ENCODE peak calls at places on chromosome 11, in four cellular contexts. I is DMS53; U is IMR-90; G is stimulated activated CD4-positive, alpha-beta T cell treated with anti-CD3 and anti-CD28 coated beads, Interleukin-2, amount 100 ng/mL, for 48 hours. E is an unnamed sample.
A peak's percentile ranks its signal among the peaks of the same experiment; 100 is the strongest.

GRCh38 chr11:10329935-10330334 is 25.1 kb downstream of the ADM start:
- DNase-seq in I (no peak), U (peak; percentile 96), G (no peak), E (peak; percentile 26)

GRCh38 chr11:117045196-117045595 is 53.0 kb downstream of the SIK3 start:
- DNase-seq in I (no peak), U (peak; percentile 61), G (no peak), E (no peak)

GRCh38 chr11:100105605-100106358 is 581.3 kb upstream of the ARHGAP42 start:
- DNase-seq in I (peak; percentile 89), U (no peak), G (no peak), E (no peak)

GRCh38 chr11:1943977-1944376 is 3.2 kb upstream of the MRPL23 start:
- DNase-seq in I (peak; percentile 59), U (peak; percentile 5), G (no peak), E (no peak)

GRCh38 chr11:8488395-8488794 is 105.6 kb downstream of the STK33 start:
- DNase-seq in I (no peak), U (no peak), G (no peak), E (no peak)

GRCh38 chr11:61543606-61544306 is 35.2 kb downstream of the LRRC10B start:
- DNase-seq in I (peak; percentile 58), U (peak; percentile 57), G (no peak), E (no peak)

GRCh38 chr11:17972987-17973386 is 39.9 kb downstream of the SERGEF start:
- DNase-seq in I (peak; percentile 45), U (peak; percentile 93), G (no peak), E (no peak)

GRCh38 chr11:14793546-14793945 is 98.5 kb downstream of the CYP2R1 start:
- DNase-seq in I (no peak), U (no peak), G (no peak), E (no peak)

GRCh38 chr11:73582636-73583035 is 15.3 kb downstream of the FAM168A start:
- DNase-seq in I (no peak), U (no peak), G (no peak), E (no peak)

GRCh38 chr11:46346886-46347636 is at the start of gene DGKZ:
- DNase-seq in I (peak; percentile 88), U (peak; percentile 74), G (peak; percentile 95), E (no peak)

GRCh38 chr11:61587951-61588695 is 7.2 kb upstream of the SYT7 start:
- DNase-seq in I (peak; percentile 92), U (no peak), G (peak; percentile 69), E (no peak)

GRCh38 chr11:87859583-87859982 is 315.7 kb downstream of the RAB38 start:
- DNase-seq in I (no peak), U (no peak), G (no peak), E (no peak)

GRCh38 chr11:128776088-128776433 is 82.2 kb downstream of the FLI1 start:
- DNase-seq in I (no peak), U (no peak), G (no peak), E (no peak)

GRCh38 chr11:131899954-131900580 is 529.7 kb downstream of the NTM start:
- DNase-seq in I (no peak), U (no peak), G (no peak), E (no peak)

GRCh38 chr11:25449100-25449499 is 882.8 kb upstream of the ANO3 start:
- DNase-seq in I (no peak), U (no peak), G (no peak), E (no peak)

GRCh38 chr11:100791873-100792272 is 104.8 kb downstream of the ARHGAP42 start:
- DNase-seq in I (no peak), U (peak; percentile 17), G (no peak), E (no peak)

GRCh38 chr11:2510626-2511402 is 66.0 kb downstream of the KCNQ1 start:
- DNase-seq in I (no peak), U (no peak), G (no peak), E (peak; percentile 80)

GRCh38 chr11:84558085-84558905 is 1068.8 kb downstream of the DLG2 start:
- DNase-seq in I (peak; percentile 90), U (peak; percentile 53), G (no peak), E (no peak)

GRCh38 chr11:130204703-130205095 is 45.1 kb downstream of the ST14 start:
- DNase-seq in I (no peak), U (no peak), G (no peak), E (no peak)

GRCh38 chr11:1060885-1061616 is 13.6 kb upstream of the MUC2 start:
- DNase-seq in I (no peak), U (peak; percentile 56), G (no peak), E (no peak)

GRCh38 chr11:68213135-68213515 is at the start of gene KMT5B:
- DNase-seq in I (no peak), U (peak; percentile 54), G (peak; percentile 53), E (no peak)

GRCh38 chr11:69013009-69013951 is at the start of gene MRGPRF:
- DNase-seq in I (peak; percentile 42), U (peak; percentile 91), G (no peak), E (peak; percentile 98)

GRCh38 chr11:75733346-75734107 is 15.9 kb downstream of the MOGAT2 start:
- DNase-seq in I (peak; percentile 37), U (no peak), G (no peak), E (no peak)

GRCh38 chr11:10076458-10077141 is 217.4 kb downstream of the SBF2 start:
- DNase-seq in I (peak; percentile 73), U (peak; percentile 63), G (peak; percentile 35), E (no peak)

E was measured in esophagus muscularis mucosa.